ENCODE peak calls at places on chromosomes 4 and X, in four cellular contexts. V is HT1080, T is iris pigment epithelial cell, U is cardiac muscle cell. E is an unnamed sample.

GRCh38 chr4:1549638-1550035 is 134.5 kb downstream of the FAM53A start:
- DNase-seq in U (no peak), T (no peak), V (no peak), E (no peak)

GRCh38 chr4:40912455-40913055 is 162.8 kb downstream of the NSUN7 start:
- DNase-seq in U (no peak), V (no peak), T (peak; percentile 68), E (no peak)

GRCh38 chrX:155231163-155231562 is 14.9 kb downstream of the VBP1 start:
- DNase-seq in V (no peak), T (no peak), U (no peak), E (no peak)

GRCh38 chr4:100417565-100417964 is 100.3 kb downstream of the EMCN start:
- DNase-seq in T (peak; percentile 46), U (no peak), V (no peak), E (no peak)

GRCh38 chrX:38694394-38694793 is 106.9 kb upstream of the MID1IP1 start:
- DNase-seq in U (no peak), V (peak; percentile 78), T (no peak), E (no peak)

GRCh38 chr4:112418092-112418491 is 97.9 kb downstream of the NEUROG2 start:
- DNase-seq in T (no peak), V (no peak), U (peak; percentile 11), E (no peak)

GRCh38 chr4:145553375-145553774 is 65.8 kb upstream of the MMAA start:
- DNase-seq in U (no peak), V (no peak), T (no peak), E (no peak)

GRCh38 chrX:39903937-39904336 is 193.8 kb downstream of the BCOR start:
- DNase-seq in U (no peak), T (peak; percentile 28), V (peak; percentile 78), E (peak; percentile 21)

GRCh38 chr4:169117591-169118081 is 107.6 kb upstream of the CBR4 start:
- DNase-seq in T (peak; percentile 82), U (no peak), V (no peak), E (no peak)

GRCh38 chrX:97474933-97475332 is 591.2 kb downstream of the RPA4 start:
- DNase-seq in V (no peak), T (no peak), U (no peak), E (no peak)

GRCh38 chr4:188428935-188429334 is 289.7 kb downstream of the TRIML1 start:
- DNase-seq in T (no peak), V (no peak), U (no peak), E (no peak)

GRCh38 chrX:68842351-68842750 is 13.5 kb downstream of the EFNB1 start:
- DNase-seq in U (no peak), V (no peak), T (no peak), E (no peak)

GRCh38 chr4:28354874-28355273 is 1494.2 kb downstream of the STIM2 start:
- DNase-seq in U (no peak), T (no peak), V (no peak), E (no peak)

GRCh38 chr4:64584981-64585557 is 175.8 kb upstream of the TECRL start:
- DNase-seq in T (peak; percentile 24), V (peak; percentile 24), U (peak; percentile 67), E (no peak)

GRCh38 chr4:8847764-8848163 is 23.9 kb downstream of the HMX1 start:
- DNase-seq in V (no peak), T (no peak), U (peak; percentile 55), E (no peak)

GRCh38 chr4:138053601-138054322 is 188.4 kb downstream of the SLC7A11 start:
- DNase-seq in V (peak; percentile 85), T (peak; percentile 97), U (no peak), E (peak; percentile 22)

GRCh38 chr4:7206385-7206784 is 14.0 kb downstream of the SORCS2 start:
- DNase-seq in U (no peak), T (peak; percentile 87), V (peak; percentile 73), E (peak; percentile 53)

GRCh38 chr4:3307060-3307459 is 14.2 kb downstream of the RGS12 start:
- DNase-seq in T (no peak), U (no peak), V (no peak), E (no peak)

GRCh38 chr4:48109413-48110263 is 24.4 kb downstream of the TXK start:
- DNase-seq in U (peak; percentile 64), V (peak; percentile 64), T (peak; percentile 47), E (no peak)

GRCh38 chr4:1763550-1764080 is 29.5 kb upstream of the FGFR3 start:
- DNase-seq in V (peak; percentile 29), T (peak; percentile 43), U (no peak), E (no peak)

GRCh38 chrX:74602142-74602541 is 12.3 kb downstream of the RLIM start:
- DNase-seq in U (no peak), T (no peak), V (no peak), E (no peak)

E was measured in H54.